ENCODE peak calls at places on chromosomes 1 and 21, in eight cellular contexts. One of them, this sample, is unnamed.

GRCh38 chr1:31750858-31751638 is 13.1 kb downstream of the ADGRB2 start:
- DNase-seq in PC-3: no peak
- DNase-seq in foreskin fibroblast: peak; percentile 64
- DNase-seq in fibroblast of lung: peak; percentile 57
- DNase-seq in endothelial cell: no peak
- DNase-seq in WTC11: no peak
- DNase-seq in dorsolateral prefrontal cortex: no peak
- DNase-seq in lower leg skin: no peak
- DNase-seq in this sample: no peak

GRCh38 chr1:147062951-147063350 is 109.3 kb downstream of the PRKAB2 start:
- DNase-seq in fibroblast of lung: no peak
- DNase-seq in WTC11: no peak
- DNase-seq in lower leg skin: no peak
- DNase-seq in foreskin fibroblast: no peak
- DNase-seq in endothelial cell: no peak
- DNase-seq in PC-3: no peak
- DNase-seq in dorsolateral prefrontal cortex: no peak
- DNase-seq in this sample: no peak

GRCh38 chr1:224106568-224107281 is 7.2 kb upstream of the FBXO28 start:
- DNase-seq in dorsolateral prefrontal cortex: no peak
- DNase-seq in lower leg skin: no peak
- DNase-seq in fibroblast of lung: peak; percentile 56
- DNase-seq in foreskin fibroblast: peak; percentile 59
- DNase-seq in PC-3: peak; percentile 85
- DNase-seq in endothelial cell: peak; percentile 11
- DNase-seq in WTC11: peak; percentile 22
- DNase-seq in this sample: no peak

GRCh38 chr1:241499910-241500309 is 19.6 kb downstream of the FH start:
- DNase-seq in WTC11: no peak
- DNase-seq in foreskin fibroblast: peak; percentile 52
- DNase-seq in fibroblast of lung: peak; percentile 77
- DNase-seq in PC-3: peak; percentile 82
- DNase-seq in lower leg skin: no peak
- DNase-seq in dorsolateral prefrontal cortex: peak; percentile 41
- DNase-seq in endothelial cell: peak; percentile 12
- DNase-seq in this sample: no peak

GRCh38 chr1:201166964-201167624 is 12.8 kb upstream of the TMEM9 start:
- DNase-seq in dorsolateral prefrontal cortex: no peak
- DNase-seq in foreskin fibroblast: no peak
- DNase-seq in lower leg skin: peak; percentile 56
- DNase-seq in endothelial cell: no peak
- DNase-seq in PC-3: no peak
- DNase-seq in WTC11: no peak
- DNase-seq in fibroblast of lung: no peak
- DNase-seq in this sample: no peak

GRCh38 chr1:81414417-81415087 is 386.2 kb upstream of the ADGRL2 start:
- DNase-seq in lower leg skin: peak; percentile 95
- DNase-seq in dorsolateral prefrontal cortex: no peak
- DNase-seq in foreskin fibroblast: peak; percentile 20
- DNase-seq in PC-3: peak; percentile 44
- DNase-seq in endothelial cell: peak; percentile 85
- DNase-seq in fibroblast of lung: peak; percentile 66
- DNase-seq in WTC11: peak; percentile 86
- DNase-seq in this sample: peak; percentile 65

GRCh38 chr1:228009828-228010775 is 3.3 kb downstream of the WNT3A start:
- DNase-seq in WTC11: no peak
- DNase-seq in dorsolateral prefrontal cortex: no peak
- DNase-seq in fibroblast of lung: no peak
- DNase-seq in foreskin fibroblast: no peak
- DNase-seq in PC-3: no peak
- DNase-seq in endothelial cell: no peak
- DNase-seq in lower leg skin: peak; percentile 82
- DNase-seq in this sample: no peak

GRCh38 chr1:50717327-50717726 is 242.7 kb downstream of the FAF1 start:
- DNase-seq in foreskin fibroblast: no peak
- DNase-seq in endothelial cell: no peak
- DNase-seq in fibroblast of lung: no peak
- DNase-seq in PC-3: no peak
- DNase-seq in WTC11: no peak
- DNase-seq in dorsolateral prefrontal cortex: no peak
- DNase-seq in lower leg skin: no peak
- DNase-seq in this sample: no peak

GRCh38 chr1:3087049-3087448 is 18.0 kb downstream of the PRDM16 start:
- DNase-seq in WTC11: no peak
- DNase-seq in foreskin fibroblast: no peak
- DNase-seq in lower leg skin: no peak
- DNase-seq in fibroblast of lung: no peak
- DNase-seq in PC-3: no peak
- DNase-seq in dorsolateral prefrontal cortex: no peak
- DNase-seq in endothelial cell: no peak
- DNase-seq in this sample: no peak

GRCh38 chr1:237041795-237042466 is at the start of gene RYR2:
- DNase-seq in foreskin fibroblast: no peak
- DNase-seq in PC-3: no peak
- DNase-seq in endothelial cell: peak; percentile 72
- DNase-seq in lower leg skin: no peak
- DNase-seq in WTC11: peak; percentile 84
- DNase-seq in fibroblast of lung: peak; percentile 12
- DNase-seq in dorsolateral prefrontal cortex: peak; percentile 80
- DNase-seq in this sample: peak; percentile 52

GRCh38 chr1:71465093-71465492 is 384.3 kb upstream of the ZRANB2 start:
- DNase-seq in foreskin fibroblast: no peak
- DNase-seq in WTC11: no peak
- DNase-seq in lower leg skin: no peak
- DNase-seq in PC-3: no peak
- DNase-seq in dorsolateral prefrontal cortex: no peak
- DNase-seq in fibroblast of lung: no peak
- DNase-seq in endothelial cell: no peak
- DNase-seq in this sample: no peak

GRCh38 chr1:109935451-109935900 is 24.8 kb downstream of the CSF1 start:
- DNase-seq in WTC11: no peak
- DNase-seq in PC-3: no peak
- DNase-seq in foreskin fibroblast: no peak
- DNase-seq in endothelial cell: no peak
- DNase-seq in dorsolateral prefrontal cortex: peak; percentile 65
- DNase-seq in fibroblast of lung: no peak
- DNase-seq in lower leg skin: peak; percentile 36
- DNase-seq in this sample: no peak

GRCh38 chr1:28885982-28886730 is 28.2 kb upstream of the EPB41 start:
- DNase-seq in fibroblast of lung: no peak
- DNase-seq in PC-3: no peak
- DNase-seq in dorsolateral prefrontal cortex: no peak
- DNase-seq in WTC11: no peak
- DNase-seq in foreskin fibroblast: no peak
- DNase-seq in endothelial cell: no peak
- DNase-seq in lower leg skin: no peak
- DNase-seq in this sample: no peak

GRCh38 chr1:190258003-190258402 is 219.7 kb downstream of the BRINP3 start:
- DNase-seq in lower leg skin: no peak
- DNase-seq in WTC11: peak; percentile 42
- DNase-seq in foreskin fibroblast: no peak
- DNase-seq in dorsolateral prefrontal cortex: no peak
- DNase-seq in endothelial cell: no peak
- DNase-seq in fibroblast of lung: no peak
- DNase-seq in PC-3: no peak
- DNase-seq in this sample: no peak

GRCh38 chr1:162562452-162562828 is 918 bp downstream of the UAP1 start:
- DNase-seq in WTC11: no peak
- DNase-seq in PC-3: peak; percentile 80
- DNase-seq in lower leg skin: no peak
- DNase-seq in endothelial cell: no peak
- DNase-seq in fibroblast of lung: peak; percentile 67
- DNase-seq in dorsolateral prefrontal cortex: no peak
- DNase-seq in foreskin fibroblast: peak; percentile 58
- DNase-seq in this sample: no peak

GRCh38 chr1:112762541-112763141 is 47.5 kb upstream of the PPM1J start:
- DNase-seq in PC-3: peak; percentile 39
- DNase-seq in dorsolateral prefrontal cortex: no peak
- DNase-seq in fibroblast of lung: no peak
- DNase-seq in endothelial cell: no peak
- DNase-seq in WTC11: no peak
- DNase-seq in foreskin fibroblast: no peak
- DNase-seq in lower leg skin: no peak
- DNase-seq in this sample: no peak

GRCh38 chr21:45975017-45975595 is 6.5 kb upstream of the COL6A1 start:
- DNase-seq in endothelial cell: peak; percentile 9
- DNase-seq in foreskin fibroblast: no peak
- DNase-seq in WTC11: peak; percentile 56
- DNase-seq in PC-3: peak; percentile 70
- DNase-seq in dorsolateral prefrontal cortex: no peak
- DNase-seq in fibroblast of lung: no peak
- DNase-seq in lower leg skin: peak; percentile 91
- DNase-seq in this sample: no peak

GRCh38 chr21:45972353-45972715 is 9.2 kb upstream of the COL6A1 start:
- DNase-seq in foreskin fibroblast: no peak
- DNase-seq in PC-3: no peak
- DNase-seq in endothelial cell: no peak
- DNase-seq in fibroblast of lung: peak; percentile 31
- DNase-seq in lower leg skin: peak; percentile 92
- DNase-seq in dorsolateral prefrontal cortex: no peak
- DNase-seq in WTC11: peak; percentile 39
- DNase-seq in this sample: no peak

GRCh38 chr21:45972716-45973474 is 8.7 kb upstream of the COL6A1 start:
- DNase-seq in PC-3: no peak
- DNase-seq in lower leg skin: peak; percentile 93
- DNase-seq in dorsolateral prefrontal cortex: no peak
- DNase-seq in WTC11: no peak
- DNase-seq in endothelial cell: peak; percentile 26
- DNase-seq in foreskin fibroblast: peak; percentile 90
- DNase-seq in fibroblast of lung: peak; percentile 95
- DNase-seq in this sample: peak; percentile 68

GRCh38 chr21:45974073-45975016 is 7.2 kb upstream of the COL6A1 start:
- DNase-seq in WTC11: peak; percentile 52
- DNase-seq in lower leg skin: peak; percentile 93
- DNase-seq in endothelial cell: peak; percentile 62
- DNase-seq in fibroblast of lung: peak; percentile 84
- DNase-seq in foreskin fibroblast: peak; percentile 85
- DNase-seq in PC-3: peak; percentile 74
- DNase-seq in dorsolateral prefrontal cortex: peak; percentile 37
- DNase-seq in this sample: peak; percentile 42

DNA sequence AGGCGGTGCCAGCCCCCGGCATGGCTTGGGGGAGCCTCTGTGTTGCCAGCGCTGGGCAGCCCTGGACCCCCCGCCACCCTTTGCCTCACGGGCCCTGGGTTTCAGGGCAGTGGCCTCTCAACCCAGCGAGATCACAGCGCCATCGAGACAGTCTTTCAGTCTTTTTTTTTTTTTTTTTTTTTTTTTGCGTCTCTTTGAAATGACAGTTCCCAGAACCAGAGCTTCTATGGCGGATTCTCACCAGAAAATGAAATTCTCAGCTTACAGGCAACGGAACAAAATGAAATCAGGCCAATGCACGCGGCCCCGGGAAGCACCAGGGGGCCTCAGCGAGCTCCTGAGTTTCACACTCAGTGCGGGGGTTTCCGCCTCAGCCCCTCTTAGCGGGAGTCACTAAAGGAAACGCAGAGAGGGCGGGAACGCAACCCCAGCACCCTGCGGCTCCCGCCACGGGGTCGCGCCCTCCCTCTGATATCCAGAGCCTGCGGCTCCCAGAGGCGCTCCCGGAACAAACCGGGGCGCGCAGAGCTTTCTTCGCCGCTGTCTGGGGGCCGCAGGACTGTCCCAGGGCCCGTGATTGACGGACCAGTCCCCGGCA is 8.0 kb upstream of the COL6A1 start:
- DNase-seq in dorsolateral prefrontal cortex: peak; percentile 33
- DNase-seq in fibroblast of lung: peak; percentile 88
- DNase-seq in foreskin fibroblast: peak; percentile 81
- DNase-seq in endothelial cell: peak; percentile 82
- DNase-seq in WTC11: peak; percentile 68
- DNase-seq in lower leg skin: peak; percentile 96
- DNase-seq in PC-3: peak; percentile 86
- DNase-seq in this sample: no peak
- TF ChIP-seq CTCF in dorsolateral prefrontal cortex: peak; percentile 50
- TF ChIP-seq CTCF in fibroblast of lung: peak; percentile 78
- TF ChIP-seq CTCF in foreskin fibroblast: peak; percentile 85
- TF ChIP-seq CTCF in endothelial cell: peak; percentile 67
- TF ChIP-seq CTCF in WTC11: no peak
- TF ChIP-seq CTCF in lower leg skin: no peak
- TF ChIP-seq CTCF in PC-3: peak; percentile 88
- TF ChIP-seq CTCF in this sample: peak; percentile 58

DNA sequence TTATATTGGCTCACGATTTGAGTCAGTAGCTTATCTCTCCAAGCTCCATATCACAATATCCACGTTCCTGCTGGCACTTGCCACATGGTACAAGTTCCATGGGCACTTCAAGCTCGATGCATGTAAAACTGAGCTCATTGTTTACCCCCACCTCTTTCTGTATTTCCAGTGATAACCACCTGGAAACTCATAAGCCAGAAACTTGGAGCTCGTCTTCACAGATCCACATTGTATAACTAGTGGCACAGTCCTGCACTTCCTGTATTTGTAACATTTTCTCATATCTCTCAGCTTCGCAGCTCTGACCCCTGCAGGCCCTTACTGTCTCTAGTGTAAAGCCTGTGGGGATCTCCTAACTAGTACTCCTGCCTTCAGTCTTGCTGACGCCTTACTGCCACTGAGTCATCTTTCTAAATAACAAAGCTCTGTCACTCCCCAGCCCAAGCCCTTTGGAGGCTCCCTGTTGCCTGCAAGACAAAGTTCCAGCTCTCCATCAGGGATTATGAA is 6.5 kb upstream of the C2CD4D start:
- DNase-seq in fibroblast of lung: no peak
- DNase-seq in lower leg skin: no peak
- DNase-seq in dorsolateral prefrontal cortex: no peak
- DNase-seq in foreskin fibroblast: no peak
- DNase-seq in WTC11: no peak
- DNase-seq in endothelial cell: no peak
- DNase-seq in PC-3: peak; percentile 80
- DNase-seq in this sample: no peak
- TF ChIP-seq CTCF in fibroblast of lung: no peak
- TF ChIP-seq CTCF in lower leg skin: no peak
- TF ChIP-seq CTCF in dorsolateral prefrontal cortex: no peak
- TF ChIP-seq CTCF in foreskin fibroblast: no peak
- TF ChIP-seq CTCF in WTC11: no peak
- TF ChIP-seq CTCF in endothelial cell: no peak
- TF ChIP-seq CTCF in PC-3: peak; percentile 54
- TF ChIP-seq CTCF in this sample: no peak

DNA sequence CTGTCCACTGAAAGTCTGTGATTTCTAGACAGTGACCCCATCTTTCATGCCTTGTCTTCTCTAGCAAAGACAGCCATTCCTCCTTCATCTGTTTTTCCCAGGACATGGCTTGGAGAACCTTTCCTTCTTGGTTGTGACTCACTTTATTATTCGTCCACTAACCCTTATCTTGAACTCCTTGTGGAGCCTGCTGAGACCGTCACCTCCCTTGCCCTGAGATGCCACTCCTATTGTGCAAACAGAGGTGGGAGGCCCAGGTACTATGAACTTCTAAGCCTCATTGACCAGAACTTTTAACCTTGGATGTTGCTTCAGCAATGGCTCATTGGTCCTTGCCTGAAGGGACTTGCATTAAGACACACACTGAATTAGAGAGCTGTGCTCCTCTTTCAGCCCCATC is 117.5 kb downstream of the FOXD2 start:
- DNase-seq in fibroblast of lung: no peak
- DNase-seq in foreskin fibroblast: no peak
- DNase-seq in dorsolateral prefrontal cortex: no peak
- DNase-seq in endothelial cell: no peak
- DNase-seq in PC-3: no peak
- DNase-seq in WTC11: no peak
- DNase-seq in lower leg skin: no peak
- DNase-seq in this sample: no peak
- TF ChIP-seq CTCF in fibroblast of lung: no peak
- TF ChIP-seq CTCF in foreskin fibroblast: no peak
- TF ChIP-seq CTCF in dorsolateral prefrontal cortex: no peak
- TF ChIP-seq CTCF in endothelial cell: no peak
- TF ChIP-seq CTCF in PC-3: no peak
- TF ChIP-seq CTCF in WTC11: no peak
- TF ChIP-seq CTCF in lower leg skin: no peak
- TF ChIP-seq CTCF in this sample: no peak

GRCh38 chr21:38377165-38378093 is 120.6 kb downstream of the KCNJ15 start:
- DNase-seq in WTC11: no peak
- DNase-seq in dorsolateral prefrontal cortex: no peak
- DNase-seq in PC-3: peak; percentile 21
- DNase-seq in endothelial cell: no peak
- DNase-seq in lower leg skin: no peak
- DNase-seq in foreskin fibroblast: no peak
- DNase-seq in fibroblast of lung: no peak
- DNase-seq in this sample: no peak
- TF ChIP-seq CTCF in WTC11: no peak
- TF ChIP-seq CTCF in dorsolateral prefrontal cortex: no peak
- TF ChIP-seq CTCF in PC-3: peak; percentile 13
- TF ChIP-seq CTCF in endothelial cell: no peak
- TF ChIP-seq CTCF in lower leg skin: no peak
- TF ChIP-seq CTCF in foreskin fibroblast: no peak
- TF ChIP-seq CTCF in fibroblast of lung: no peak
- TF ChIP-seq CTCF in this sample: no peak